ENCODE peak calls at places on chromosomes 6 and 20, in five cellular contexts. One of them, this sample, is unnamed.

GRCh38 chr6:5517781-5518180 is 256.5 kb downstream of the FARS2 start:
- DNase-seq in fibroblast of the aortic adventitia: no peak
- DNase-seq in dorsolateral prefrontal cortex: no peak
- DNase-seq in astrocyte of the hippocampus: no peak
- DNase-seq in NCI-H187: no peak
- DNase-seq in this sample: no peak

GRCh38 chr6:39791311-39791710 is 865 bp upstream of the DAAM2 start:
- DNase-seq in fibroblast of the aortic adventitia: no peak
- DNase-seq in NCI-H187: no peak
- DNase-seq in dorsolateral prefrontal cortex: no peak
- DNase-seq in astrocyte of the hippocampus: peak
- DNase-seq in this sample: peak

GRCh38 chr6:41187924-41188886 is 12.7 kb downstream of the TREML2 start:
- DNase-seq in dorsolateral prefrontal cortex: no peak
- DNase-seq in NCI-H187: no peak
- DNase-seq in fibroblast of the aortic adventitia: no peak
- DNase-seq in astrocyte of the hippocampus: no peak
- DNase-seq in this sample: no peak

GRCh38 chr20:62454936-62455673 is 20.7 kb downstream of the GATA5 start:
- DNase-seq in dorsolateral prefrontal cortex: no peak
- DNase-seq in fibroblast of the aortic adventitia: no peak
- DNase-seq in astrocyte of the hippocampus: no peak
- DNase-seq in NCI-H187: no peak
- DNase-seq in this sample: no peak

GRCh38 chr6:148523051-148523450 is 180.4 kb downstream of the SASH1 start:
- DNase-seq in fibroblast of the aortic adventitia: peak
- DNase-seq in astrocyte of the hippocampus: peak
- DNase-seq in dorsolateral prefrontal cortex: no peak
- DNase-seq in NCI-H187: no peak
- DNase-seq in this sample: no peak

GRCh38 chr20:24506146-24506545 is 36.7 kb downstream of the SYNDIG1 start:
- DNase-seq in astrocyte of the hippocampus: no peak
- DNase-seq in NCI-H187: no peak
- DNase-seq in fibroblast of the aortic adventitia: no peak
- DNase-seq in dorsolateral prefrontal cortex: no peak
- DNase-seq in this sample: no peak

GRCh38 chr6:125985522-125985921 is 818 bp upstream of the TRMT11 start:
- DNase-seq in dorsolateral prefrontal cortex: no peak
- DNase-seq in NCI-H187: no peak
- DNase-seq in fibroblast of the aortic adventitia: no peak
- DNase-seq in astrocyte of the hippocampus: no peak
- DNase-seq in this sample: no peak

GRCh38 chr20:62178316-62179161 is 4.3 kb upstream of the MTG2 start:
- DNase-seq in dorsolateral prefrontal cortex: no peak
- DNase-seq in NCI-H187: no peak
- DNase-seq in fibroblast of the aortic adventitia: no peak
- DNase-seq in astrocyte of the hippocampus: no peak
- DNase-seq in this sample: no peak

GRCh38 chr6:160348552-160349441 is 619 bp downstream of the SLC22A3 start:
- DNase-seq in NCI-H187: no peak
- DNase-seq in fibroblast of the aortic adventitia: peak
- DNase-seq in astrocyte of the hippocampus: peak
- DNase-seq in dorsolateral prefrontal cortex: no peak
- DNase-seq in this sample: peak

GRCh38 chr6:70395301-70395672 is 18.0 kb upstream of the FAM135A start:
- DNase-seq in fibroblast of the aortic adventitia: no peak
- DNase-seq in astrocyte of the hippocampus: no peak
- DNase-seq in NCI-H187: no peak
- DNase-seq in dorsolateral prefrontal cortex: no peak
- DNase-seq in this sample: no peak

GRCh38 chr20:58113706-58114105 is 114.7 kb downstream of the ANKRD60 start:
- DNase-seq in fibroblast of the aortic adventitia: no peak
- DNase-seq in dorsolateral prefrontal cortex: no peak
- DNase-seq in NCI-H187: no peak
- DNase-seq in astrocyte of the hippocampus: no peak
- DNase-seq in this sample: no peak

GRCh38 chr20:479487-479886 is 17.2 kb upstream of the TBC1D20 start:
- DNase-seq in fibroblast of the aortic adventitia: peak
- DNase-seq in dorsolateral prefrontal cortex: no peak
- DNase-seq in NCI-H187: no peak
- DNase-seq in astrocyte of the hippocampus: no peak
- DNase-seq in this sample: no peak

GRCh38 chr6:27556406-27556805 is 83.5 kb upstream of the ZNF184 start:
- DNase-seq in NCI-H187: no peak
- DNase-seq in fibroblast of the aortic adventitia: no peak
- DNase-seq in astrocyte of the hippocampus: no peak
- DNase-seq in dorsolateral prefrontal cortex: no peak
- DNase-seq in this sample: no peak

GRCh38 chr6:110534731-110535164 is 58.3 kb upstream of the SLC22A16 start:
- DNase-seq in astrocyte of the hippocampus: peak
- DNase-seq in NCI-H187: no peak
- DNase-seq in dorsolateral prefrontal cortex: peak
- DNase-seq in fibroblast of the aortic adventitia: peak
- DNase-seq in this sample: no peak

GRCh38 chr6:26502169-26502568 is 2.1 kb downstream of the BTN1A1 start:
- DNase-seq in astrocyte of the hippocampus: no peak
- DNase-seq in fibroblast of the aortic adventitia: no peak
- DNase-seq in dorsolateral prefrontal cortex: no peak
- DNase-seq in NCI-H187: no peak
- DNase-seq in this sample: no peak

GRCh38 chr6:42099340-42100028 is 42.9 kb downstream of the C6orf132 start:
- DNase-seq in astrocyte of the hippocampus: peak
- DNase-seq in dorsolateral prefrontal cortex: no peak
- DNase-seq in fibroblast of the aortic adventitia: peak
- DNase-seq in NCI-H187: no peak
- DNase-seq in this sample: no peak

GRCh38 chr6:41939848-41940758 is 1.5 kb downstream of the CCND3 start:
- DNase-seq in NCI-H187: no peak
- DNase-seq in fibroblast of the aortic adventitia: peak
- DNase-seq in astrocyte of the hippocampus: peak
- DNase-seq in dorsolateral prefrontal cortex: no peak
- DNase-seq in this sample: no peak